ENCODE peak calls at places on chromosomes 1 and 21, in ten cellular contexts. O is amygdala; T is NCI-H345; W is RWPE1; P is NCI-H1092; L is HAP-1; Q is natural killer cell treated with Interleukin-12 subunit alpha and Interleukin-12 subunit beta and Interleukin-15 and Interleukin-18, amount 100 ng/mL, for 72 hours; Y is NCI-H1694; K is naive B cell; A is mucosa of descending colon. D is an unnamed sample.

GRCh38 chr1:247857069-247857985 is at the start of gene TRIM58:
- DNase-seq in O (no peak), T (no peak), W (peak), P (no peak), L (peak), Q (no peak), Y (no peak), K (peak), A (peak), D (no peak)

GRCh38 chr1:100530901-100531487 is 6.9 kb upstream of the GPR88 start:
- DNase-seq in O (no peak), T (no peak), W (no peak), P (no peak), L (no peak), Q (peak), Y (no peak), K (no peak), A (no peak), D (no peak)

GRCh38 chr1:202049129-202049528 is 38.7 kb downstream of the ELF3 start:
- DNase-seq in O (no peak), T (no peak), W (no peak), P (no peak), L (no peak), Q (peak), Y (no peak), K (no peak), A (peak), D (no peak)

GRCh38 chr1:182643699-182644098 is 39.5 kb upstream of the RGS16 start:
- DNase-seq in O (no peak), T (no peak), W (peak), P (no peak), L (no peak), Q (no peak), Y (no peak), K (no peak), A (no peak), D (peak)

GRCh38 chr1:9294440-9294773 is 1.7 kb downstream of the SPSB1 start:
- DNase-seq in O (no peak), T (no peak), W (peak), P (no peak), L (no peak), Q (no peak), Y (no peak), K (no peak), A (peak), D (no peak)

GRCh38 chr21:20882462-20883415 is 115.5 kb upstream of the NCAM2 start:
- DNase-seq in O (peak), T (peak), W (peak), P (peak), L (peak), Q (no peak), Y (peak), K (no peak), A (peak), D (peak)

GRCh38 chr1:177360791-177361190 is 190.0 kb downstream of the BRINP2 start:
- DNase-seq in O (no peak), T (no peak), W (no peak), P (no peak), L (no peak), Q (no peak), Y (no peak), K (no peak), A (no peak), D (no peak)

GRCh38 chr1:79322511-79323027 is 316.0 kb upstream of the ADGRL4 start:
- DNase-seq in O (no peak), T (no peak), W (no peak), P (no peak), L (no peak), Q (no peak), Y (no peak), K (no peak), A (no peak), D (no peak)